ENCODE peak calls at places on chromosomes 3 and 15, in four cellular contexts. J is stimulated activated CD4-positive, alpha-beta T cell treated with anti-CD3 and anti-CD28 coated beads, TNF-alpha, amount 100 ng/mL, for 1 hour; M is SK-MEL-5; W is stimulated activated CD8-positive, alpha-beta memory T cell treated with anti-CD3 and anti-CD28 coated beads, Interleukin-7, amount 100 ng/mL, for 4 hours. E is an unnamed sample.
A peak's percentile ranks its signal among the peaks of the same experiment; 100 is the strongest.

GRCh38 chr3:123449092-123449985 is 449 bp upstream of the ADCY5 start:
- DNase-seq in J (no peak), W (no peak), M (no peak), E (no peak)

GRCh38 chr15:91186892-91187644 is 87.0 kb downstream of the SV2B start:
- DNase-seq in J (no peak), M (peak; percentile 8), W (no peak), E (no peak)

GRCh38 chr3:18825586-18826157 is 322.6 kb upstream of the KCNH8 start:
- DNase-seq in W (no peak), J (no peak), M (no peak), E (no peak)

GRCh38 chr3:14461748-14462324 is 59.4 kb downstream of the SLC6A6 start:
- DNase-seq in W (no peak), J (no peak), M (peak; percentile 65), E (no peak)

GRCh38 chr3:632571-633170 is 436.1 kb downstream of the CHL1 start:
- DNase-seq in M (peak; percentile 91), J (no peak), W (no peak), E (no peak)

GRCh38 chr3:71195492-71195891 is 388.0 kb downstream of the FOXP1 start:
- DNase-seq in M (no peak), W (no peak), J (no peak), E (no peak)

GRCh38 chr3:160226026-160226739 is 961 bp downstream of the C3orf80 start:
- DNase-seq in J (no peak), W (no peak), M (no peak), E (no peak)

GRCh38 chr3:168989396-168989795 is 674.1 kb downstream of the MECOM start:
- DNase-seq in W (no peak), J (no peak), M (no peak), E (no peak)

GRCh38 chr3:156816091-156816793 is 9.9 kb upstream of the LEKR1 start:
- DNase-seq in M (no peak), W (peak; percentile 3), J (no peak), E (peak; percentile 44)

GRCh38 chr15:68419301-68420175 is 12.4 kb downstream of the ITGA11 start:
- DNase-seq in W (no peak), J (no peak), M (no peak), E (no peak)

GRCh38 chr15:31993062-31993461 is 37.3 kb upstream of the CHRNA7 start:
- DNase-seq in W (no peak), M (no peak), J (no peak), E (no peak)

GRCh38 chr15:40785814-40786213 is 16.0 kb downstream of the C15orf62 start:
- DNase-seq in W (no peak), J (no peak), M (no peak), E (no peak)